ENCODE peak calls at places on chromosomes 7 and 10, in six cellular contexts. One of them, this sample, is unnamed.

GRCh38 chr10:71131508-71132088 is 80.8 kb upstream of the UNC5B start:
- DNase-seq in GM23248: no peak
- DNase-seq in IMR-90: no peak
- DNase-seq in neural progenitor cell: no peak
- DNase-seq in fibroblast of lung: no peak
- DNase-seq in H1: no peak
- DNase-seq in this sample: no peak

GRCh38 chr7:90119178-90119971 is 34.9 kb upstream of the STEAP1 start:
- DNase-seq in GM23248: peak; percentile 44
- DNase-seq in IMR-90: peak; percentile 1
- DNase-seq in neural progenitor cell: peak; percentile 48
- DNase-seq in fibroblast of lung: peak; percentile 21
- DNase-seq in H1: peak; percentile 73
- DNase-seq in this sample: peak; percentile 5

GRCh38 chr7:98802088-98802780 is 67.6 kb downstream of the TMEM130 start:
- DNase-seq in GM23248: peak; percentile 55
- DNase-seq in IMR-90: peak; percentile 19
- DNase-seq in neural progenitor cell: peak; percentile 68
- DNase-seq in fibroblast of lung: peak; percentile 88
- DNase-seq in H1: no peak
- DNase-seq in this sample: peak; percentile 79

GRCh38 chr10:97169911-97170693 is 15.7 kb downstream of the SLIT1 start:
- DNase-seq in GM23248: no peak
- DNase-seq in IMR-90: no peak
- DNase-seq in neural progenitor cell: no peak
- DNase-seq in fibroblast of lung: no peak
- DNase-seq in H1: no peak
- DNase-seq in this sample: no peak

GRCh38 chr10:102629661-102630614 is 14.3 kb upstream of the TRIM8 start:
- DNase-seq in GM23248: peak; percentile 83
- DNase-seq in IMR-90: peak; percentile 91
- DNase-seq in neural progenitor cell: peak; percentile 76
- DNase-seq in fibroblast of lung: peak; percentile 95
- DNase-seq in H1: peak; percentile 73
- DNase-seq in this sample: peak; percentile 92

GRCh38 chr7:31055501-31055900 is 3.4 kb downstream of the ADCYAP1R1 start:
- DNase-seq in GM23248: no peak
- DNase-seq in IMR-90: no peak
- DNase-seq in neural progenitor cell: no peak
- DNase-seq in fibroblast of lung: no peak
- DNase-seq in H1: no peak
- DNase-seq in this sample: no peak

GRCh38 chr10:49579621-49580020 is 30.5 kb upstream of the SLC18A3 start:
- DNase-seq in GM23248: no peak
- DNase-seq in IMR-90: no peak
- DNase-seq in neural progenitor cell: no peak
- DNase-seq in fibroblast of lung: peak; percentile 82
- DNase-seq in H1: no peak
- DNase-seq in this sample: peak; percentile 78

GRCh38 chr7:31079126-31079918 is 27.2 kb downstream of the ADCYAP1R1 start:
- DNase-seq in GM23248: no peak
- DNase-seq in IMR-90: no peak
- DNase-seq in neural progenitor cell: no peak
- DNase-seq in fibroblast of lung: no peak
- DNase-seq in H1: no peak
- DNase-seq in this sample: no peak

GRCh38 chr10:79342295-79342761 is 4.9 kb upstream of the PPIF start:
- DNase-seq in GM23248: no peak
- DNase-seq in IMR-90: no peak
- DNase-seq in neural progenitor cell: no peak
- DNase-seq in fibroblast of lung: no peak
- DNase-seq in H1: no peak
- DNase-seq in this sample: no peak

GRCh38 chr7:148264933-148265557 is 325.5 kb upstream of the C7orf33 start:
- DNase-seq in GM23248: peak; percentile 63
- DNase-seq in IMR-90: peak; percentile 13
- DNase-seq in neural progenitor cell: peak; percentile 76
- DNase-seq in fibroblast of lung: peak; percentile 17
- DNase-seq in H1: no peak
- DNase-seq in this sample: peak; percentile 6

GRCh38 chr7:130152270-130153141 is 52.7 kb downstream of the TMEM209 start:
- DNase-seq in GM23248: peak; percentile 43
- DNase-seq in IMR-90: peak; percentile 17
- DNase-seq in neural progenitor cell: no peak
- DNase-seq in fibroblast of lung: peak; percentile 61
- DNase-seq in H1: no peak
- DNase-seq in this sample: peak; percentile 58

GRCh38 chr7:130154131-130154500 is 51.1 kb downstream of the TMEM209 start:
- DNase-seq in GM23248: no peak
- DNase-seq in IMR-90: no peak
- DNase-seq in neural progenitor cell: no peak
- DNase-seq in fibroblast of lung: no peak
- DNase-seq in H1: no peak
- DNase-seq in this sample: no peak

GRCh38 chr7:130154501-130155317 is 50.5 kb downstream of the TMEM209 start:
- DNase-seq in GM23248: no peak
- DNase-seq in IMR-90: no peak
- DNase-seq in neural progenitor cell: peak; percentile 46
- DNase-seq in fibroblast of lung: no peak
- DNase-seq in H1: peak; percentile 84
- DNase-seq in this sample: no peak

GRCh38 chr7:130151591-130152269 is 53.5 kb downstream of the TMEM209 start:
- DNase-seq in GM23248: peak; percentile 35
- DNase-seq in IMR-90: peak; percentile 23
- DNase-seq in neural progenitor cell: no peak
- DNase-seq in fibroblast of lung: peak; percentile 49
- DNase-seq in H1: no peak
- DNase-seq in this sample: peak; percentile 47

GRCh38 chr7:130153251-130153908 is 51.8 kb downstream of the TMEM209 start:
- DNase-seq in GM23248: no peak
- DNase-seq in IMR-90: no peak
- DNase-seq in neural progenitor cell: no peak
- DNase-seq in fibroblast of lung: no peak
- DNase-seq in H1: peak; percentile 51
- DNase-seq in this sample: no peak
- H2AFZ ChIP-seq in GM23248: no peak overlapping the region
- H2AFZ ChIP-seq in IMR-90: peak overlapping the region; percentile 51
- H2AFZ ChIP-seq in neural progenitor cell: no peak overlapping the region
- H2AFZ ChIP-seq in fibroblast of lung: no peak overlapping the region
- H2AFZ ChIP-seq in H1: no peak overlapping the region
- H2AFZ ChIP-seq in this sample: no peak overlapping the region

DNA sequence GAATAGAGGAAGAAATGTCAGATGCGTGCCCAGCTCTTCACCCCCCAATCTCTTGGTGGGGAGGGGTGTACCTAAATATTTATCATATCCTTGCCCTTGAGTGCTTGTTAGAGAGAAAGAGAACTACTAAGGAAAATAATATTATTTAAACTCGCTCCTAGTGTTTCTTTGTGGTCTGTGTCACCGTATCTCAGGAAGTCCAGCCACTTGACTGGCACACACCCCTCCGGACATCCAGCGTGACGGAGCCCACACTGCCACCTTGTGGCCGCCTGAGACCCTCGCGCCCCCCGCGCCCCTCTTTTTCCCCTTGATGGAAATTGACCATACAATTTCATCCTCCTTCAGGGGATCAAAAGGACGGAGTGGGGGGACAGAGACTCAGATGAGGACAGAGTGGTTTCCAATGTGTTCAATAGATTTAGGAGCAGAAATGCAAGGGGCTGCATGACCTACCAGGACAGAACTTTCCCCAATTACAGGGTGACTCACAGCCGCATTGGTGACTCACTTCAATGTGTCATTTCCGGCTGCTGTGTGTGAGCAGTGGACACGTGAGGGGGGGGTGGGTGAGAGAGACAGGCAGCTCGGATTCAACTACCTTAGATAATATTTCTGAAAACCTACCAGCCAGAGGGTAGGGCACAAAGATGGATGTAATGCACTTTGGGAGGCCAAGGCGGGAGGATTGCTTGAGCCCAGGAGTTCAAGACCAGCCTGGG is 11.4 kb downstream of the SERPINE1 start:
- DNase-seq in GM23248: peak; percentile 97
- DNase-seq in IMR-90: peak; percentile 98
- DNase-seq in neural progenitor cell: peak; percentile 74
- DNase-seq in fibroblast of lung: peak; percentile 96
- DNase-seq in H1: peak; percentile 80
- DNase-seq in this sample: peak; percentile 95
- H2AFZ ChIP-seq in GM23248: no peak overlapping the region
- H2AFZ ChIP-seq in IMR-90: no peak overlapping the region
- H2AFZ ChIP-seq in neural progenitor cell: no peak overlapping the region
- H2AFZ ChIP-seq in fibroblast of lung: no peak overlapping the region
- H2AFZ ChIP-seq in H1: peak overlapping the region; percentile 76
- H2AFZ ChIP-seq in this sample: no peak overlapping the region

GRCh38 chr7:91344911-91345310 is 80.7 kb downstream of the FZD1 start:
- DNase-seq in GM23248: no peak
- DNase-seq in IMR-90: no peak
- DNase-seq in neural progenitor cell: no peak
- DNase-seq in fibroblast of lung: peak; percentile 59
- DNase-seq in H1: no peak
- DNase-seq in this sample: peak; percentile 56
- H2AFZ ChIP-seq in GM23248: no peak overlapping the region
- H2AFZ ChIP-seq in IMR-90: no peak overlapping the region
- H2AFZ ChIP-seq in neural progenitor cell: no peak overlapping the region
- H2AFZ ChIP-seq in fibroblast of lung: no peak overlapping the region
- H2AFZ ChIP-seq in H1: no peak overlapping the region
- H2AFZ ChIP-seq in this sample: no peak overlapping the region

DNA sequence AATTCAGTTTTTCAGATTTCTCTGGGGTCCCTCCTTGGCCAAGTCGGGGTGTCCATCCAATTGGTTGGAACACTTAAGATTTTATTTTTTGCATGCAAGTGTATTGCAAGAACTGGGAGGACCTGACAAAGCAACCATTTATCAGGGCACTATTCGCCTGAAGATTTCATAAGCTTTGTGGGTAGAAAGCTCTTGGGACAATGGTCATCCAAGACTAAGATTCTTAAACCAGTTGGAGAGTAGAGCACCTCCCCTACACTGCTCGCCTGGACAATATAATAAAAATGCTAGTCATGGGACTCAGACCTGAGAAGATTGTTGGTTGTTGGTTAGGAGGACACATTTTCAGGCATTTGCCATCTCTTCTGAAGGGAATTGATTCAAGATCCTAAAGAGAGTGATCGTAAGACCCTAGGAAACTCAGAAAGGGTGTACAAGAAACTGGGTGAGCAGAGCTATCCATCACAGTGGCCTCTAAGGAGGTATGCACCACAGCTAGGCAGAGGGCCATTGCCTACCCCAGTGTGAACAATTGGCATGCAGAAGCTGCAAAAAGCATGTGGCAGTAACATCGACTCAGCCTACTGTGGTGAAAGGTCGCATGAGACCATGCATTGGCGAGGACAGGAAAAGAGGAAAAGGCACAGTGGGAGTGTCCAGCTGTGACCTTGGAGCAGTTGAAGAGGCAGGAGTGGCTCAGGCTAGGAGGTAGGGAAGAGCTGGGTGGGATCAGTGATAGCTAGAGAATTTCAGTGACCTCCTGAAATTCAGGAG is 1235.3 kb upstream of the AUTS2 start:
- DNase-seq in GM23248: no peak
- DNase-seq in IMR-90: no peak
- DNase-seq in neural progenitor cell: no peak
- DNase-seq in fibroblast of lung: no peak
- DNase-seq in H1: no peak
- DNase-seq in this sample: no peak
- H2AFZ ChIP-seq in GM23248: no peak overlapping the region
- H2AFZ ChIP-seq in IMR-90: peak overlapping the region; percentile 32
- H2AFZ ChIP-seq in neural progenitor cell: no peak overlapping the region
- H2AFZ ChIP-seq in fibroblast of lung: no peak overlapping the region
- H2AFZ ChIP-seq in H1: peak overlapping the region; percentile 26
- H2AFZ ChIP-seq in this sample: no peak overlapping the region

GRCh38 chr10:73923935-73924598 is 13.1 kb downstream of the PLAU start:
- DNase-seq in GM23248: peak; percentile 19
- DNase-seq in IMR-90: no peak
- DNase-seq in neural progenitor cell: peak; percentile 36
- DNase-seq in fibroblast of lung: no peak
- DNase-seq in H1: no peak
- DNase-seq in this sample: no peak
- H2AFZ ChIP-seq in GM23248: peak overlapping the region; percentile 44
- H2AFZ ChIP-seq in IMR-90: no peak overlapping the region
- H2AFZ ChIP-seq in neural progenitor cell: peak overlapping the region; percentile 84
- H2AFZ ChIP-seq in fibroblast of lung: no peak overlapping the region
- H2AFZ ChIP-seq in H1: peak overlapping the region; percentile 86
- H2AFZ ChIP-seq in this sample: no peak overlapping the region

GRCh38 chr7:1368682-1369571 is 90.3 kb downstream of the MICALL2 start:
- DNase-seq in GM23248: peak; percentile 35
- DNase-seq in IMR-90: no peak
- DNase-seq in neural progenitor cell: peak; percentile 96
- DNase-seq in fibroblast of lung: no peak
- DNase-seq in H1: peak; percentile 99
- DNase-seq in this sample: no peak
- H2AFZ ChIP-seq in GM23248: no peak overlapping the region
- H2AFZ ChIP-seq in IMR-90: no peak overlapping the region
- H2AFZ ChIP-seq in neural progenitor cell: no peak overlapping the region
- H2AFZ ChIP-seq in fibroblast of lung: no peak overlapping the region
- H2AFZ ChIP-seq in H1: no peak overlapping the region
- H2AFZ ChIP-seq in this sample: no peak overlapping the region

This sample was measured in astrocyte.